ENCODE peak calls at places on chromosome 10, in eight cellular contexts. Z is anterior cingulate cortex, G is WTC11, M is OCI-M1, R is transverse colon, L is tibial nerve, S is head of caudate nucleus, W is C1 segment of cervical spinal cord. T is an unnamed sample.

GRCh38 chr10:74145133-74145532 is 5.5 kb downstream of the AP3M1 start:
- DNase-seq in Z (no peak), G (no peak), M (no peak), R (no peak), L (no peak), S (no peak), W (no peak), T (no peak)

GRCh38 chr10:19164461-19164860 is 115.9 kb downstream of the MALRD1 start:
- DNase-seq in Z (no peak), G (no peak), M (no peak), R (no peak), L (no peak), S (no peak), W (no peak), T (no peak)

GRCh38 chr10:130047336-130047735 is 63.3 kb downstream of the C10orf143 start:
- DNase-seq in Z (no peak), G (no peak), M (no peak), R (no peak), L (no peak), S (no peak), W (no peak), T (no peak)

GRCh38 chr10:43234471-43235041 is 32.3 kb downstream of the RASGEF1A start:
- DNase-seq in Z (no peak), G (peak), M (no peak), R (no peak), L (no peak), S (no peak), W (no peak), T (peak)

GRCh38 chr10:71355886-71356285 is 36.8 kb downstream of the SLC29A3 start:
- DNase-seq in Z (no peak), G (no peak), M (no peak), R (no peak), L (no peak), S (no peak), W (no peak), T (no peak)

GRCh38 chr10:88792656-88793055 is 9.9 kb upstream of the LIPM start:
- DNase-seq in Z (no peak), G (no peak), M (peak), R (peak), L (no peak), S (peak), W (peak), T (no peak)

GRCh38 chr10:126158090-126158489 is 230.2 kb downstream of the ADAM12 start:
- DNase-seq in Z (no peak), G (no peak), M (no peak), R (no peak), L (no peak), S (no peak), W (no peak), T (no peak)

GRCh38 chr10:49446031-49446430 is 50.1 kb upstream of the DRGX start:
- DNase-seq in Z (no peak), G (no peak), M (peak), R (no peak), L (no peak), S (no peak), W (no peak), T (no peak)

GRCh38 chr10:119393019-119393418 is 149.5 kb downstream of the RGS10 start:
- DNase-seq in Z (no peak), G (no peak), M (no peak), R (no peak), L (no peak), S (no peak), W (no peak), T (no peak)

GRCh38 chr10:10460452-10460851 is 557.2 kb upstream of the CELF2 start:
- DNase-seq in Z (no peak), G (no peak), M (no peak), R (no peak), L (no peak), S (no peak), W (no peak), T (no peak)

GRCh38 chr10:114551310-114551972 is 106.6 kb downstream of the ABLIM1 start:
- DNase-seq in Z (no peak), G (no peak), M (no peak), R (peak), L (peak), S (peak), W (no peak), T (no peak)

GRCh38 chr10:116427671-116428070 is at the start of gene PNLIPRP3:
- DNase-seq in Z (no peak), G (no peak), M (no peak), R (no peak), L (no peak), S (no peak), W (no peak), T (no peak)

GRCh38 chr10:86349474-86349873 is 17.1 kb downstream of the GRID1 start:
- DNase-seq in Z (no peak), G (peak), M (peak), R (no peak), L (no peak), S (no peak), W (no peak), T (no peak)

GRCh38 chr10:110514848-110515247 is 17.1 kb downstream of the DUSP5 start:
- DNase-seq in Z (no peak), G (no peak), M (no peak), R (no peak), L (no peak), S (no peak), W (no peak), T (no peak)

GRCh38 chr10:98815039-98815660 is 368.4 kb upstream of the HPS1 start:
- DNase-seq in Z (no peak), G (no peak), M (no peak), R (no peak), L (no peak), S (no peak), W (no peak), T (no peak)

GRCh38 chr10:103703941-103704919 is 151.1 kb downstream of the SH3PXD2A start:
- DNase-seq in Z (no peak), G (no peak), M (no peak), R (no peak), L (no peak), S (no peak), W (no peak), T (no peak)

GRCh38 chr10:112375721-112376577 is 2.0 kb downstream of the ACSL5 start:
- DNase-seq in Z (no peak), G (no peak), M (peak), R (peak), L (peak), S (peak), W (no peak), T (peak)

GRCh38 chr10:60149003-60149402 is 240.7 kb downstream of the ANK3 start:
- DNase-seq in Z (no peak), G (no peak), M (no peak), R (peak), L (no peak), S (no peak), W (no peak), T (no peak)

T was measured in ureter.